ENCODE peak calls at places on chromosomes 12 and 14, in ten cellular contexts. W is NCI-H524; C is right cardiac atrium; G is cardiac septum; A is AG09319; D is H9; F is activated CD4-positive, alpha-beta T cell treated with anti-CD3 and anti-CD28 coated beads for 4 hours; X is left ventricle myocardium inferior; U is OCI-M1; N is SW480. M is an unnamed sample.
A peak's percentile ranks its signal among the peaks of the same experiment; 100 is the strongest.

GRCh38 chr12:96444403-96444802 is 44.2 kb upstream of the CDK17 start:
- DNase-seq in W (no peak), C (no peak), G (no peak), A (no peak), D (no peak), F (no peak), X (no peak), U (no peak), N (no peak), M (no peak)

GRCh38 chr12:12095016-12095415 is 24.3 kb downstream of the BCL2L14 start:
- DNase-seq in W (no peak), C (no peak), G (no peak), A (no peak), D (no peak), F (no peak), X (no peak), U (no peak), N (no peak), M (no peak)

GRCh38 chr14:23930742-23931141 is 22.8 kb upstream of the DHRS4 start:
- DNase-seq in W (no peak), C (no peak), G (no peak), A (no peak), D (no peak), F (no peak), X (no peak), U (no peak), N (no peak), M (no peak)

GRCh38 chr12:111414711-111415252 is 9.1 kb downstream of the SH2B3 start:
- DNase-seq in W (no peak), C (no peak), G (no peak), A (no peak), D (no peak), F (no peak), X (no peak), U (no peak), N (no peak), M (no peak)

GRCh38 chr12:132477009-132477702 is 12.8 kb upstream of the FBRSL1 start:
- DNase-seq in W (no peak), C (peak; percentile 53), G (no peak), A (no peak), D (no peak), F (no peak), X (no peak), U (peak; percentile 77), N (no peak), M (no peak)

GRCh38 chr12:92400006-92400405 is 254.4 kb upstream of the BTG1 start:
- DNase-seq in W (no peak), C (no peak), G (no peak), A (no peak), D (no peak), F (no peak), X (no peak), U (no peak), N (no peak), M (no peak)

GRCh38 chr14:33363687-33364086 is 425.0 kb downstream of the NPAS3 start:
- DNase-seq in W (no peak), C (no peak), G (no peak), A (no peak), D (no peak), F (no peak), X (no peak), U (no peak), N (no peak), M (no peak)

GRCh38 chr12:109147954-109148353 is 31.6 kb downstream of the ACACB start:
- DNase-seq in W (no peak), C (no peak), G (no peak), A (peak; percentile 86), D (no peak), F (no peak), X (no peak), U (no peak), N (no peak), M (no peak)

GRCh38 chr12:94640134-94640928 is 10.0 kb downstream of the TMCC3 start:
- DNase-seq in W (no peak), C (no peak), G (no peak), A (no peak), D (no peak), F (no peak), X (no peak), U (no peak), N (peak; percentile 53), M (no peak)

GRCh38 chr12:104736307-104736706 is 221.8 kb downstream of the SLC41A2 start:
- DNase-seq in W (no peak), C (no peak), G (no peak), A (peak; percentile 78), D (no peak), F (no peak), X (no peak), U (no peak), N (no peak), M (no peak)

GRCh38 chr12:101592448-101592847 is 2.3 kb upstream of the MYBPC1 start:
- DNase-seq in W (no peak), C (no peak), G (no peak), A (no peak), D (no peak), F (no peak), X (no peak), U (no peak), N (no peak), M (no peak)

GRCh38 chr14:68719634-68720384 is 73.1 kb downstream of the ZFP36L1 start:
- DNase-seq in W (no peak), C (no peak), G (no peak), A (no peak), D (no peak), F (no peak), X (no peak), U (peak; percentile 87), N (no peak), M (no peak)

GRCh38 chr12:20248646-20249045 is 119.7 kb upstream of the PDE3A start:
- DNase-seq in W (no peak), C (no peak), G (no peak), A (no peak), D (no peak), F (no peak), X (no peak), U (peak; percentile 24), N (no peak), M (no peak)

GRCh38 chr14:95533822-95534221 is 1.0 kb upstream of the GLRX5 start:
- DNase-seq in W (no peak), C (peak; percentile 71), G (no peak), A (no peak), D (no peak), F (no peak), X (no peak), U (peak; percentile 46), N (no peak), M (no peak)

GRCh38 chr14:32405856-32406255 is 76.8 kb downstream of the AKAP6 start:
- DNase-seq in W (no peak), C (no peak), G (no peak), A (no peak), D (no peak), F (no peak), X (no peak), U (no peak), N (no peak), M (no peak)

GRCh38 chr14:63174760-63175191 is 29.5 kb upstream of the RHOJ start:
- DNase-seq in W (peak; percentile 80), C (no peak), G (no peak), A (no peak), D (peak; percentile 34), F (no peak), X (no peak), U (peak; percentile 26), N (peak; percentile 42), M (no peak)

GRCh38 chr14:100416921-100417451 is 93.8 kb downstream of the SLC25A47 start:
- DNase-seq in W (peak; percentile 66), C (no peak), G (no peak), A (no peak), D (no peak), F (no peak), X (no peak), U (no peak), N (no peak), M (peak; percentile 86)

GRCh38 chr14:81402123-81402495 is 2.0 kb upstream of the STON2 start:
- DNase-seq in W (no peak), C (no peak), G (no peak), A (no peak), D (no peak), F (no peak), X (no peak), U (peak; percentile 88), N (peak; percentile 8), M (no peak)

GRCh38 chr14:98853063-98853729 is 418.8 kb downstream of the BCL11B start:
- DNase-seq in W (no peak), C (no peak), G (peak; percentile 2), A (no peak), D (no peak), F (no peak), X (no peak), U (no peak), N (no peak), M (no peak)

GRCh38 chr12:80033457-80033856 is 65.9 kb upstream of the OTOGL start:
- DNase-seq in W (no peak), C (no peak), G (no peak), A (no peak), D (no peak), F (no peak), X (no peak), U (peak; percentile 48), N (no peak), M (no peak)

GRCh38 chr14:23121401-23121800 is 2.3 kb upstream of the CEBPE start:
- DNase-seq in W (no peak), C (no peak), G (no peak), A (no peak), D (no peak), F (no peak), X (no peak), U (no peak), N (no peak), M (peak; percentile 59)

GRCh38 chr12:65960820-65961691 is 136.8 kb downstream of the HMGA2 start:
- DNase-seq in W (no peak), C (no peak), G (no peak), A (no peak), D (no peak), F (no peak), X (no peak), U (no peak), N (peak; percentile 18), M (no peak)

GRCh38 chr12:83102499-83102898 is 415.8 kb downstream of the TMTC2 start:
- DNase-seq in W (no peak), C (no peak), G (no peak), A (no peak), D (no peak), F (no peak), X (no peak), U (no peak), N (no peak), M (no peak)

GRCh38 chr12:123952037-123952436 is 20.6 kb downstream of the CCDC92 start:
- DNase-seq in W (no peak), C (no peak), G (no peak), A (no peak), D (no peak), F (no peak), X (no peak), U (no peak), N (no peak), M (no peak)